ENCODE peak calls at places on chromosomes 6 and 20, in five cellular contexts. P, Y, A, H and B are unnamed samples.

GRCh38 chr20:49345538-49345937 is 67.7 kb upstream of the ZNFX1 start:
- DNase-seq in P (no peak), Y (peak), A (peak), H (peak), B (peak)

GRCh38 chr6:4637691-4638433 is 138.3 kb upstream of the CDYL start:
- DNase-seq in P (peak), Y (peak), A (peak), H (no peak), B (peak)

GRCh38 chr20:57672164-57672563 is 37.7 kb downstream of the PMEPA1 start:
- DNase-seq in P (no peak), Y (no peak), A (peak), H (no peak), B (no peak)

GRCh38 chr6:43665376-43665775 is 20.5 kb downstream of the RSPH9 start:
- DNase-seq in P (no peak), Y (no peak), A (no peak), H (peak), B (no peak)

GRCh38 chr6:22468566-22468965 is 100.8 kb upstream of the HDGFL1 start:
- DNase-seq in P (no peak), Y (no peak), A (peak), H (no peak), B (peak)

GRCh38 chr6:97501875-97502274 is 218.9 kb upstream of the MMS22L start:
- DNase-seq in P (no peak), Y (no peak), A (no peak), H (no peak), B (no peak)

GRCh38 chr6:41799517-41799916 is 12.0 kb downstream of the TOMM6 start:
- DNase-seq in P (no peak), Y (no peak), A (no peak), H (no peak), B (no peak)

GRCh38 chr6:141077355-141078333 is 1055.1 kb upstream of the GJE1 start:
- DNase-seq in P (peak), Y (peak), A (no peak), H (no peak), B (no peak)

GRCh38 chr6:134774244-134774643 is 175.7 kb downstream of the ALDH8A1 start:
- DNase-seq in P (no peak), Y (no peak), A (peak), H (peak), B (peak)

GRCh38 chr6:111765681-111766523 is 107.3 kb downstream of the FYN start:
- DNase-seq in P (no peak), Y (no peak), A (peak), H (peak), B (peak)

GRCh38 chr6:139940741-139941712 is 566.6 kb upstream of the CITED2 start:
- DNase-seq in P (no peak), Y (no peak), A (peak), H (no peak), B (peak)

GRCh38 chr6:154754152-154754551 is 20.9 kb downstream of the SCAF8 start:
- DNase-seq in P (no peak), Y (no peak), A (peak), H (no peak), B (no peak)

GRCh38 chr6:161844804-161845203 is 570.9 kb upstream of the AGPAT4 start:
- DNase-seq in P (no peak), Y (no peak), A (no peak), H (no peak), B (no peak)

GRCh38 chr6:69022991-69023390 is 387.9 kb downstream of the ADGRB3 start:
- DNase-seq in P (no peak), Y (no peak), A (peak), H (no peak), B (peak)

GRCh38 chr20:3209946-3210317 is 634 bp downstream of the ITPA start:
- DNase-seq in P (no peak), Y (no peak), A (peak), H (no peak), B (peak)

GRCh38 chr6:43247115-43247999 is 4.1 kb downstream of the TTBK1 start:
- DNase-seq in P (peak), Y (peak), A (peak), H (peak), B (peak)

GRCh38 chr6:131003419-131004386 is 59.3 kb downstream of the EPB41L2 start:
- DNase-seq in P (no peak), Y (no peak), A (no peak), H (no peak), B (no peak)

GRCh38 chr20:10228330-10228729 is 9.7 kb downstream of the SNAP25 start:
- DNase-seq in P (no peak), Y (no peak), A (no peak), H (peak), B (no peak)

GRCh38 chr20:49615401-49616153 is 47.6 kb upstream of the PTGIS start:
- DNase-seq in P (no peak), Y (peak), A (no peak), H (peak), B (no peak)

GRCh38 chr6:120354452-120355098 is 979.7 kb downstream of the TBC1D32 start:
- DNase-seq in P (no peak), Y (no peak), A (no peak), H (no peak), B (no peak)

GRCh38 chr6:16851758-16852157 is 90.5 kb upstream of the ATXN1 start:
- DNase-seq in P (no peak), Y (no peak), A (peak), H (no peak), B (no peak)

GRCh38 chr6:52403627-52404026 is 16.5 kb upstream of the EFHC1 start:
- DNase-seq in P (no peak), Y (no peak), A (no peak), H (peak), B (no peak)

GRCh38 chr6:108619431-108620197 is 58.9 kb downstream of the FOXO3 start:
- DNase-seq in P (no peak), Y (no peak), A (no peak), H (no peak), B (no peak)

GRCh38 chr6:149336529-149336928 is 19.0 kb downstream of the TAB2 start:
- DNase-seq in P (no peak), Y (peak), A (no peak), H (no peak), B (no peak)

GRCh38 chr6:129954749-129955431 is 63.5 kb upstream of the L3MBTL3 start:
- DNase-seq in P (no peak), Y (no peak), A (no peak), H (no peak), B (no peak)

GRCh38 chr6:26187981-26188635 is 100.9 kb downstream of the HFE start:
- DNase-seq in P (no peak), Y (peak), A (peak), H (no peak), B (peak)

GRCh38 chr6:104566411-104566810 is 293.3 kb downstream of the HACE1 start:
- DNase-seq in P (no peak), Y (no peak), A (no peak), H (no peak), B (no peak)

GRCh38 chr20:37254114-37254878 is 7.3 kb downstream of the GHRH start:
- DNase-seq in P (no peak), Y (no peak), A (no peak), H (no peak), B (no peak)

GRCh38 chr20:48983423-48984400 is 62.2 kb downstream of the ARFGEF2 start:
- DNase-seq in P (no peak), Y (peak), A (peak), H (peak), B (peak)

GRCh38 chr20:7627734-7628663 is 312.3 kb downstream of the HAO1 start:
- DNase-seq in P (no peak), Y (no peak), A (peak), H (no peak), B (peak)

GRCh38 chr6:161549977-161550655 is 276.3 kb upstream of the AGPAT4 start:
- DNase-seq in P (no peak), Y (peak), A (no peak), H (peak), B (no peak)

GRCh38 chr6:162773996-162774395 is 46.2 kb downstream of the PACRG start:
- DNase-seq in P (no peak), Y (no peak), A (no peak), H (no peak), B (no peak)

GRCh38 chr6:41684311-41685182 is 46.3 kb downstream of the MDFI start:
- DNase-seq in P (no peak), Y (no peak), A (no peak), H (no peak), B (no peak)